ENCODE peak calls at places on chromosome 9, in seven cellular contexts. One of them, this sample, is unnamed.

GRCh38 chr9:9997585-9997984 is 615.2 kb downstream of the PTPRD start:
- DNase-seq in CD4-positive, alpha-beta memory T cell: no peak
- DNase-seq in GM10248: no peak
- DNase-seq in brain microvascular endothelial cell: no peak
- DNase-seq in GM04503: no peak
- DNase-seq in KBM-7: no peak
- DNase-seq in hippocampal formation: no peak
- DNase-seq in this sample: no peak

GRCh38 chr9:124191691-124192208 is 66.0 kb upstream of the NEK6 start:
- DNase-seq in CD4-positive, alpha-beta memory T cell: no peak
- DNase-seq in GM10248: no peak
- DNase-seq in brain microvascular endothelial cell: no peak
- DNase-seq in GM04503: no peak
- DNase-seq in KBM-7: no peak
- DNase-seq in hippocampal formation: no peak
- DNase-seq in this sample: no peak

GRCh38 chr9:96418920-96419690 is 935 bp upstream of the ZNF367 start:
- DNase-seq in CD4-positive, alpha-beta memory T cell: peak
- DNase-seq in GM10248: peak
- DNase-seq in brain microvascular endothelial cell: peak
- DNase-seq in GM04503: peak
- DNase-seq in KBM-7: peak
- DNase-seq in hippocampal formation: peak
- DNase-seq in this sample: peak

GRCh38 chr9:77876091-77876490 is 155.5 kb downstream of the GNAQ start:
- DNase-seq in CD4-positive, alpha-beta memory T cell: no peak
- DNase-seq in GM10248: no peak
- DNase-seq in brain microvascular endothelial cell: no peak
- DNase-seq in GM04503: no peak
- DNase-seq in KBM-7: no peak
- DNase-seq in hippocampal formation: no peak
- DNase-seq in this sample: no peak

GRCh38 chr9:107170801-107171200 is 112.3 kb upstream of the RAD23B start:
- DNase-seq in CD4-positive, alpha-beta memory T cell: no peak
- DNase-seq in GM10248: no peak
- DNase-seq in brain microvascular endothelial cell: no peak
- DNase-seq in GM04503: no peak
- DNase-seq in KBM-7: no peak
- DNase-seq in hippocampal formation: no peak
- DNase-seq in this sample: no peak

GRCh38 chr9:78011037-78011436 is 20.6 kb downstream of the GNAQ start:
- DNase-seq in CD4-positive, alpha-beta memory T cell: no peak
- DNase-seq in GM10248: no peak
- DNase-seq in brain microvascular endothelial cell: no peak
- DNase-seq in GM04503: no peak
- DNase-seq in KBM-7: peak
- DNase-seq in hippocampal formation: no peak
- DNase-seq in this sample: no peak

GRCh38 chr9:125635888-125636287 is 71.1 kb downstream of the MAPKAP1 start:
- DNase-seq in CD4-positive, alpha-beta memory T cell: no peak
- DNase-seq in GM10248: no peak
- DNase-seq in brain microvascular endothelial cell: no peak
- DNase-seq in GM04503: no peak
- DNase-seq in KBM-7: no peak
- DNase-seq in hippocampal formation: no peak
- DNase-seq in this sample: no peak

GRCh38 chr9:120783611-120784047 is 9.6 kb downstream of the FBXW2 start:
- DNase-seq in CD4-positive, alpha-beta memory T cell: no peak
- DNase-seq in GM10248: no peak
- DNase-seq in brain microvascular endothelial cell: no peak
- DNase-seq in GM04503: peak
- DNase-seq in KBM-7: no peak
- DNase-seq in hippocampal formation: no peak
- DNase-seq in this sample: no peak

GRCh38 chr9:111866976-111867375 is 29.6 kb upstream of the UGCG start:
- DNase-seq in CD4-positive, alpha-beta memory T cell: peak
- DNase-seq in GM10248: no peak
- DNase-seq in brain microvascular endothelial cell: peak
- DNase-seq in GM04503: no peak
- DNase-seq in KBM-7: peak
- DNase-seq in hippocampal formation: no peak
- DNase-seq in this sample: no peak

GRCh38 chr9:129714393-129715051 is 38.3 kb downstream of the PTGES start:
- DNase-seq in CD4-positive, alpha-beta memory T cell: no peak
- DNase-seq in GM10248: no peak
- DNase-seq in brain microvascular endothelial cell: no peak
- DNase-seq in GM04503: no peak
- DNase-seq in KBM-7: no peak
- DNase-seq in hippocampal formation: no peak
- DNase-seq in this sample: no peak

GRCh38 chr9:1200847-1201251 is 150.7 kb downstream of the DMRT2 start:
- DNase-seq in CD4-positive, alpha-beta memory T cell: no peak
- DNase-seq in GM10248: no peak
- DNase-seq in brain microvascular endothelial cell: no peak
- DNase-seq in GM04503: no peak
- DNase-seq in KBM-7: no peak
- DNase-seq in hippocampal formation: no peak
- DNase-seq in this sample: no peak

GRCh38 chr9:124285903-124286291 is 28.1 kb downstream of the NEK6 start:
- DNase-seq in CD4-positive, alpha-beta memory T cell: peak
- DNase-seq in GM10248: peak
- DNase-seq in brain microvascular endothelial cell: peak
- DNase-seq in GM04503: peak
- DNase-seq in KBM-7: peak
- DNase-seq in hippocampal formation: peak
- DNase-seq in this sample: no peak

GRCh38 chr9:128242828-128243485 is 32.9 kb downstream of the GOLGA2 start:
- DNase-seq in CD4-positive, alpha-beta memory T cell: no peak
- DNase-seq in GM10248: no peak
- DNase-seq in brain microvascular endothelial cell: no peak
- DNase-seq in GM04503: no peak
- DNase-seq in KBM-7: no peak
- DNase-seq in hippocampal formation: no peak
- DNase-seq in this sample: no peak

This sample was measured in chondrocyte.